ENCODE peak calls at places on chromosomes 13 and 19, in ten cellular contexts. I is activated CD4-positive, alpha-beta T cell treated with anti-CD3 and anti-CD28 coated beads for 1 hour; S is AG10803; F is NCI-H69; W is AG04450; O is stimulated activated CD4-positive, alpha-beta T cell treated with anti-CD3 and anti-CD28 coated beads, Interleukin-4, amount 100 ng/mL, for 24 hours; C is fibroblast of lung; T is activated CD8-positive, alpha-beta memory T cell treated with anti-CD3 and anti-CD28 coated beads for 1 hour; B is non-pigmented ciliary epithelial cell; D is mesothelial cell of epicardium. L is an unnamed sample.

GRCh38 chr13:98203641-98204326 is 26.7 kb upstream of the RNF113B start:
- DNase-seq in I (no peak), C (no peak), F (no peak), W (no peak), D (no peak), B (no peak), O (no peak), T (no peak), S (peak), L (no peak)

GRCh38 chr19:19531951-19532805 is 3.5 kb downstream of the YJEFN3 start:
- DNase-seq in S (peak), F (peak), D (peak), T (peak), B (no peak), C (peak), I (peak), W (no peak), O (peak), L (no peak)

GRCh38 chr13:78323040-78323439 is 280.3 kb downstream of the POU4F1 start:
- DNase-seq in S (no peak), D (no peak), W (no peak), I (no peak), F (no peak), C (no peak), B (no peak), O (no peak), T (no peak), L (no peak)

GRCh38 chr13:87123987-87124784 is 547.0 kb upstream of the SLITRK5 start:
- DNase-seq in S (peak), F (peak), C (peak), B (peak), W (peak), D (no peak), I (no peak), T (no peak), O (no peak), L (peak)

GRCh38 chr13:82062772-82063171 is 1721.8 kb upstream of the SPRY2 start:
- DNase-seq in I (no peak), O (no peak), C (no peak), T (no peak), D (no peak), B (peak), S (no peak), F (no peak), W (no peak), L (no peak)

GRCh38 chr19:41995959-41996797 is 2.1 kb upstream of the ATP1A3 start:
- DNase-seq in F (peak), W (no peak), O (no peak), C (no peak), D (no peak), B (no peak), S (no peak), I (no peak), T (no peak), L (no peak)

GRCh38 chr19:34193439-34193838 is 21.1 kb downstream of the LSM14A start:
- DNase-seq in B (no peak), F (peak), D (no peak), O (no peak), C (no peak), W (no peak), T (no peak), S (no peak), I (no peak), L (no peak)

GRCh38 chr19:8561071-8561764 is 16.0 kb downstream of the MYO1F start:
- DNase-seq in W (no peak), T (no peak), B (no peak), I (no peak), F (no peak), D (no peak), C (no peak), S (no peak), O (no peak), L (no peak)

GRCh38 chr19:51799311-51799997 is 4.5 kb downstream of the FPR3 start:
- DNase-seq in O (no peak), F (peak), S (peak), D (no peak), C (peak), W (peak), I (no peak), T (no peak), B (peak), L (no peak)

GRCh38 chr19:17325881-17326594 is 8.6 kb downstream of the ANO8 start:
- DNase-seq in W (no peak), I (no peak), C (peak), O (no peak), S (no peak), B (no peak), F (no peak), D (no peak), T (no peak), L (no peak)

GRCh38 chr13:28423010-28423409 is 71.9 kb downstream of the FLT1 start:
- DNase-seq in D (no peak), F (no peak), W (no peak), B (no peak), O (peak), T (no peak), S (no peak), I (no peak), C (no peak), L (no peak)

GRCh38 chr19:55386515-55386947 is 799 bp downstream of the RPL28 start:
- DNase-seq in T (no peak), I (no peak), B (no peak), F (no peak), S (no peak), D (no peak), W (no peak), O (no peak), C (no peak), L (no peak)